ENCODE peak calls at places on chromosomes 2 and 18, in five cellular contexts. W, Z, Y, J and K are unnamed samples.

GRCh38 chr2:234463626-234464290 is 33.1 kb downstream of the ARL4C start:
- DNase-seq in Y (peak; percentile 84), Z (no peak), J (no peak), W (no peak), K (no peak)

GRCh38 chr2:149399934-149400615 is 69.7 kb downstream of the LYPD6 start:
- DNase-seq in Z (no peak), Y (no peak), W (no peak), J (no peak), K (no peak)

GRCh38 chr2:203732072-203732952 is 25.9 kb downstream of the CD28 start:
- DNase-seq in J (no peak), Y (no peak), W (no peak), Z (no peak), K (no peak)

GRCh38 chr18:74652392-74652988 is 54.8 kb downstream of the ZNF407 start:
- DNase-seq in W (no peak), J (no peak), Y (peak; percentile 45), Z (peak; percentile 18), K (no peak)

GRCh38 chr2:2271471-2271941 is 59.6 kb downstream of the MYT1L start:
- DNase-seq in J (peak; percentile 90), Z (peak; percentile 15), W (no peak), Y (no peak), K (no peak)

GRCh38 chr2:52467189-52467588 is 1300.4 kb upstream of the CHAC2 start:
- DNase-seq in J (no peak), Z (no peak), W (no peak), Y (no peak), K (no peak)

GRCh38 chr2:231378028-231378722 is 17.3 kb upstream of the B3GNT7 start:
- DNase-seq in W (no peak), Y (no peak), J (no peak), Z (no peak), K (no peak)

GRCh38 chr2:132581917-132582316 is 88.1 kb downstream of the LYPD1 start:
- DNase-seq in Y (no peak), J (no peak), W (no peak), Z (no peak), K (peak; percentile 52)

GRCh38 chr2:135183822-135184221 is 131.7 kb downstream of the RAB3GAP1 start:
- DNase-seq in J (no peak), Y (no peak), Z (no peak), W (no peak), K (no peak)

DNA sequence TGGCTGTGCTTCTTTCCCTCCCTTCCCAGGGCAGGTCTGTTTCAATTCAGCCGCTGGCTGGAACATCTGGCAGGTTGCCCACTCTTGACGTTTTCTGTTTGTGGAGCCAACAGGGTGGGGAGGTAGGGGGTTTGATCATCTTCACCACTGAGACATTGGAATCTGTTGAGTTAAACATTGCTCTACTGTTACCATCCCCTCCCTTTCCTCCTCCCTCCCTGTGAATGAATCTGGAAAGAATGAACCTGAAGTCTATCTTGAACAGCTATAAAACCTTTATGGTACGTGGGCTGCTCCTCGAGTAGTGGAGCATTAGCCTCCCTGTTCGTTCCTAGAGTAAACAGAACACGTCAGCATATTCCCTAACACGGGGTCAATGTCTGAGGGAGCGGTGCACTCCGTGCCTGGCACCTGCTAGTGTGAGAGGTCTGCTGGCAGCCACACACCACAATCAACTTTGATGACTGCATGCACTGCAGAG is 249.9 kb upstream of the RBBP8 start:
- DNase-seq in Z (peak; percentile 96), J (peak; percentile 61), Y (peak; percentile 21), W (peak; percentile 86), K (peak; percentile 65)
- H3K27ac ChIP-seq in Z (peak overlapping the region; percentile 84), J (no peak overlapping the region), Y (no peak overlapping the region), W (no peak overlapping the region), K (no peak overlapping the region)

GRCh38 chr18:21701621-21702020 is 3.0 kb downstream of the ABHD3 start:
- DNase-seq in Y (no peak), W (no peak), Z (no peak), J (no peak), K (no peak)
- H3K27ac ChIP-seq in Y (no peak overlapping the region), W (no peak overlapping the region), Z (no peak overlapping the region), J (no peak overlapping the region), K (no peak overlapping the region)

GRCh38 chr2:201313362-201313761 is 43.8 kb downstream of the FLACC1 start:
- DNase-seq in Y (no peak), Z (no peak), W (no peak), J (peak; percentile 43), K (no peak)
- H3K27ac ChIP-seq in Y (no peak overlapping the region), Z (no peak overlapping the region), W (no peak overlapping the region), J (no peak overlapping the region), K (no peak overlapping the region)

DNA sequence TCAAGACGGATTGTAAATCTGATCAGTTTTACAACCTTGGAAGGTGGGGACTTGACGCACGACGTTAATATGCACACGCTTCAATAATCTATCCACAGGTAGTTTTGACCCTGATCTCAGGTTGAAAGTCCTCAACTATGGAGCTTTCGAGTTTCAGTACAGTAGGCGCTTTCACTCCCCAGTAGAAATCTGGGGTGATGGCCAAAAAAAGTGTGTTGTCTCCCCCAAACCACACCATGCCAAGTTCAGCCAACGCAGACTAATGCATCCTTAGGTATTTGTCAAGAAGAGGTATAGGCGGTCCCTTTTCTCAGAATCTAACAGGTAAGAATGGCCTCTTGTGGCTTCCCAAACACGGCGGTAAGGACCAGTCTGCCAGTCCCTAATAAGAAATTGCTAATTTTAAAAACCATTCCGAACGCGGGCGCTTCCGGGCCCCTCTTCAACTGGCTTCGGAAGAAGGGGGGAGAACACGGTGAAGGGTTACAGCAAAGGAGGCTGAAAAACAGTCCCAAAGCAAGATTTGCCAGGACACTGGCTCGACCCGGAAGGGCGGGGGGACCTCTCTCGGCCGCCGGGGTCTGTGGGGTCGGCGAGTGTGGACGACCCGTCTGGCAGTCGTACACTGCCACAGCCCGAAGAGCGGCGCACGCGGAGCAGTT is 661 bp downstream of the FAM210A start:
- DNase-seq in Y (peak; percentile 13), Z (peak; percentile 1), J (no peak), W (no peak), K (no peak)
- H3K27ac ChIP-seq in Y (peak overlapping the region; percentile 85), Z (peak overlapping the region; percentile 97), J (peak overlapping the region; percentile 86), W (peak overlapping the region; percentile 97), K (peak overlapping the region; percentile 96)

GRCh38 chr2:128639693-128640092 is 321.0 kb upstream of the HS6ST1 start:
- DNase-seq in Z (no peak), Y (no peak), J (peak; percentile 37), W (peak; percentile 28), K (peak; percentile 47)
- H3K27ac ChIP-seq in Z (peak overlapping the region; percentile 53), Y (no peak overlapping the region), J (peak overlapping the region; percentile 83), W (no peak overlapping the region), K (no peak overlapping the region)

GRCh38 chr2:96143848-96144480 is 1.3 kb downstream of the DUSP2 start:
- DNase-seq in Z (no peak), Y (peak; percentile 43), W (peak; percentile 74), J (no peak), K (no peak)

GRCh38 chr2:96146151-96146880 is 1.1 kb upstream of the DUSP2 start:
- DNase-seq in W (peak; percentile 86), Z (peak; percentile 71), J (no peak), Y (no peak), K (no peak)

GRCh38 chr2:96143231-96143847 is 1.9 kb downstream of the DUSP2 start:
- DNase-seq in Y (no peak), Z (no peak), J (no peak), W (peak; percentile 67), K (no peak)

GRCh38 chr2:96145028-96145939 is at the start of gene DUSP2:
- DNase-seq in Y (peak; percentile 76), Z (peak; percentile 59), W (peak; percentile 93), J (no peak), K (peak; percentile 78)

GRCh38 chr2:96144481-96145027 is 686 bp downstream of the DUSP2 start:
- DNase-seq in J (no peak), Z (no peak), Y (peak; percentile 29), W (peak; percentile 84), K (no peak)
- H3K27ac ChIP-seq in J (no peak overlapping the region), Z (no peak overlapping the region), Y (peak overlapping the region; percentile 37), W (no peak overlapping the region), K (no peak overlapping the region)

GRCh38 chr2:20455076-20455587 is 8.3 kb downstream of the RHOB start:
- DNase-seq in J (no peak), Y (no peak), Z (no peak), W (no peak), K (peak; percentile 43)

GRCh38 chr2:20457661-20458630 is 11.1 kb downstream of the RHOB start:
- DNase-seq in Y (no peak), J (no peak), W (no peak), Z (no peak), K (peak; percentile 28)

GRCh38 chr2:20456049-20456665 is 9.3 kb downstream of the RHOB start:
- DNase-seq in W (no peak), Y (no peak), Z (no peak), J (no peak), K (peak; percentile 57)

GRCh38 chr2:20454036-20454981 is 7.4 kb downstream of the RHOB start:
- DNase-seq in Y (no peak), J (no peak), W (no peak), Z (no peak), K (peak; percentile 51)

DNA sequence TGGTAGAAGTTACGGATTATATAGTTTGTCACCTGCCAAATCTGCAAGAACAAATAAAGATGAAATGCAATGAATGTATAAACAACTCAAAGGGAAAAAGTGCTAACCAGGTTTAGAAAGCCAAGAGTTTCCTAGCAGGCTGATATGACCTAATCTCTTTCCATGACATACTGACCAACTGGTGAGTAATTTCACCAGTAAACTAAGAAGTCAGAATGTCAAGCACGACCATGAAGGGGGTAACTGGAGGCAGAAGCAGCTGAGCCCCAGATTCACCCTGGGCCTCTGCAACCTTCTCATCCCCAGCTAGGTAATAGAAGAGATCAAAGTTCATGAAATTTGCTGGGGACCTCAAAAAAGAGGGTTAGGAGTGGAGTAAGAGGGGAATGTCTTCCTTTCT is 10.2 kb downstream of the RHOB start:
- DNase-seq in Z (peak; percentile 59), J (no peak), W (no peak), Y (no peak), K (peak; percentile 49)
- H3K27ac ChIP-seq in Z (no peak overlapping the region), J (peak overlapping the region; percentile 27), W (no peak overlapping the region), Y (no peak overlapping the region), K (peak overlapping the region; percentile 52)

GRCh38 chr18:48539406-48540328 is 836 bp downstream of the CTIF start:
- DNase-seq in J (peak; percentile 58), Z (peak; percentile 41), Y (peak; percentile 6), W (peak; percentile 85), K (peak; percentile 65)
- H3K27ac ChIP-seq in J (peak overlapping the region; percentile 74), Z (peak overlapping the region; percentile 88), Y (peak overlapping the region; percentile 95), W (peak overlapping the region; percentile 79), K (peak overlapping the region; percentile 95)

GRCh38 chr2:224023188-224023587 is 15.9 kb downstream of the SERPINE2 start:
- DNase-seq in W (no peak), Y (peak; percentile 18), Z (peak; percentile 25), J (no peak), K (no peak)
- H3K27ac ChIP-seq in W (no peak overlapping the region), Y (no peak overlapping the region), Z (no peak overlapping the region), J (peak overlapping the region; percentile 29), K (no peak overlapping the region)

DNA sequence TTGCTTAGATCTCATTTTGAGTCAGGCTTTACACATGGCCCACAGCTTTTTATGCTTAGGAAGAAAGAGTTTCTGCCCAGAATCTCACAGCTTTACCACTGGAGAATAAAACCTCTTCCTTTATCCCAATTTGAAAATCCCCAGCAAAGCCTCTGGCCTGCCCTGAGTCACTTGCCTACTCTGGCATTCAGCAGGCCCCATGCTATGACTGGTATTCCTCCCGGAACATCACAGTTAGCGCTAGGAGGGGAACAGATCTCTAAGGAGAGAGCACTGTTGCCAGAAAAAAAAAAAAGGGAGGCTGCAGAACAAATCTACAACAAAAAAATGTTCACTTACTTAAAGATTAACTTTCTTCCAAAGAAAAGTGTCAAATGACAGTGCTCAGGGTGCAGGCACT is 152.9 kb upstream of the DNMT3A start:
- DNase-seq in Y (no peak), Z (peak; percentile 67), W (no peak), J (no peak), K (no peak)
- H3K27ac ChIP-seq in Y (no peak overlapping the region), Z (no peak overlapping the region), W (no peak overlapping the region), J (no peak overlapping the region), K (no peak overlapping the region)